ENCODE peak calls at places on chromosomes 3 and 15, in six cellular contexts. O is K562, B is body of pancreas, A is stomach, H is HCT116, C is breast epithelium. Z is an unnamed sample.

GRCh38 chr3:184568918-184569829 is 7.6 kb downstream of the EPHB3 start:
- DNase-seq in O (peak), B (peak), A (peak), H (no peak), C (peak), Z (no peak)

GRCh38 chr15:74320358-74321247 is 46.8 kb downstream of the CYP11A1 start:
- DNase-seq in O (peak), B (peak), A (peak), H (peak), C (peak), Z (peak)

GRCh38 chr3:128113817-128114794 is 9.5 kb downstream of the RUVBL1 start:
- DNase-seq in O (no peak), B (peak), A (no peak), H (no peak), C (no peak), Z (no peak)

GRCh38 chr3:121574449-121574848 is 6.7 kb downstream of the ARGFX start:
- DNase-seq in O (peak), B (peak), A (peak), H (peak), C (no peak), Z (peak)

GRCh38 chr3:101939391-101939790 is 90.1 kb downstream of the NFKBIZ start:
- DNase-seq in O (no peak), B (no peak), A (no peak), H (no peak), C (no peak), Z (no peak)

GRCh38 chr3:39126532-39127071 is 19.1 kb downstream of the TTC21A start:
- DNase-seq in O (peak), B (peak), A (no peak), H (no peak), C (peak), Z (peak)

GRCh38 chr3:156820687-156821070 is 5.5 kb upstream of the LEKR1 start:
- DNase-seq in O (no peak), B (no peak), A (no peak), H (no peak), C (no peak), Z (no peak)

GRCh38 chr15:85691350-85692240 is 103.1 kb downstream of the KLHL25 start:
- DNase-seq in O (no peak), B (no peak), A (peak), H (no peak), C (no peak), Z (no peak)

GRCh38 chr3:132210476-132211346 is 106.5 kb upstream of the ACP3 start:
- DNase-seq in O (no peak), B (peak), A (peak), H (peak), C (no peak), Z (peak)

GRCh38 chr15:27017168-27017809 is 46.3 kb downstream of the GABRG3 start:
- DNase-seq in O (peak), B (peak), A (peak), H (no peak), C (no peak), Z (peak)

GRCh38 chr3:110677506-110677905 is 394.1 kb upstream of the NECTIN3 start:
- DNase-seq in O (no peak), B (no peak), A (no peak), H (no peak), C (no peak), Z (no peak)

DNA sequence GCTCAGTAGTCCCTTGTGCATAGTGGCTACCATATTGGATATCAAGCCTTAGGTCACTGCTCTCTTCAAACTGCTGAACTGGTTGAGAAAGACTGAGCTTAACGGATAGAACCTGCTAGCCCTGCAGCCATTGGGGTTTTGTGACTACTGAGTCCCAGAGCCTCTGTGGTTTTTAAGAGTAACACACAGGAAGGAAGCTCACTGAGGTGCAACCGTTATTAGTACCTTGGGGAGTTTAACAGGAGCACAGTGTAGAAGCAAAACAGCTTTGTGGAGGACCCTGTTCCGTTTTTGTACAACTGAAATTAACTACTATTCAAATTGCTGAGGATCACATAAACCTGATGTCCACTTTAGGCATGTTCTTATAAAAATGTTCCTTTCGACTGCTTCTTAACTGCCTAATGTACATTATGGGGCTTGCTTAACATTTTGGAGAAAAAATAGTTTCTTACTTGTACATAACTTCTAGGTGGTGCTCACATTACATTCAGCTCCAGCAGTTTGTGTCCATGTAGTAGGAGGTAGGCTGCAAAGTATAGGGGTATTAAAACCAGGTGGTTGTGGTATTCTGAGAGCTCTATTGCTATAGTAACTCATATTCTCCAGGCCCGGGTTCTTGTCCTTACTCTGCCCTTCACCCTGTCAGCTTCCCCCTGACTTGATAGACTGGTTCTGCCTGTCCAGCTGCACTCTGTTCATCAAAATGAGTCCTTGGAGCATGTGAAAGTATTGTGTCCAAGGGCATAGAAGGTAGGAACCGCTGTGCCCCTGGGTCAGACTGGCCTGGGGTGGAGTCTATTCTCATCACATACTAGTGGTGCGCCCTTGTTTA is 17.3 kb downstream of the PXK start:
- DNase-seq in O (no peak), B (no peak), A (peak), H (no peak), C (peak), Z (no peak)
- TF ChIP-seq POLR2A in O (no peak), B (no peak), A (no peak), H (no peak), C (no peak), Z (no peak)

DNA sequence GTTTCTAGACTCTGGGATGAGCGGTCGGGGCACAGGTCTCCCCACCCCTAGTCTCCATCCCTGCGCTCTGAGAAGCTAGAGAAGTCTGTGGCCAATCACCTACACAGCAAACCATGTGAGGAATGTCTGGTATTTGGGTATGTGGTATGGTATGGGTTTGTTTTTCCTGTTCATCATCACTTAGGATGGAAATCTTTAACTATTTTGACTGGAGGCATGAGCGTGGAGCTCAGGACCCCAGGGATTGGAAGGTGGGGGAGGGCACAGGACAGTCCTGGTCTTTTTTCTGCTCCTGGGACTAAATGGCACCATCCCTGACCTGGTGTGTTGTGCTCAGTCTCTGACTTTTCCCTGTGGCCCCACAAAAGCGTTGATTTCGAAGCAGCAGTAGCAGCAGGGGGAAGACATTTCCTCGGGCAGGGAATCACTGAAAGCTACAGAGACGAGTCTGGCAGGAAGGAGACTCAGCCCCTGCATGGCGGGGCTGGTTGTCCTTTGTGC is 191.7 kb upstream of the TPM1 start:
- DNase-seq in O (no peak), B (no peak), A (no peak), H (no peak), C (no peak), Z (no peak)
- TF ChIP-seq POLR2A in O (no peak), B (no peak), A (no peak), H (no peak), C (no peak), Z (no peak)

GRCh38 chr3:105539897-105540296 is 173.2 kb downstream of the ALCAM start:
- DNase-seq in O (no peak), B (no peak), A (no peak), H (no peak), C (no peak), Z (no peak)

GRCh38 chr3:105542604-105543003 is 175.9 kb downstream of the ALCAM start:
- DNase-seq in O (no peak), B (no peak), A (no peak), H (no peak), C (no peak), Z (no peak)

GRCh38 chr3:105537371-105538075 is 170.8 kb downstream of the ALCAM start:
- DNase-seq in O (no peak), B (no peak), A (no peak), H (no peak), C (no peak), Z (no peak)

GRCh38 chr3:105534491-105534890 is 167.8 kb downstream of the ALCAM start:
- DNase-seq in O (no peak), B (no peak), A (no peak), H (no peak), C (no peak), Z (no peak)

GRCh38 chr3:105538483-105538882 is 171.8 kb downstream of the ALCAM start:
- DNase-seq in O (no peak), B (no peak), A (no peak), H (no peak), C (no peak), Z (no peak)
- TF ChIP-seq POLR2A in O (no peak), B (no peak), A (no peak), H (no peak), C (no peak), Z (no peak)

GRCh38 chr3:134487406-134487805 is 1.5 kb downstream of the CEP63 start:
- DNase-seq in O (no peak), B (no peak), A (no peak), H (no peak), C (no peak), Z (peak)
- TF ChIP-seq POLR2A in O (no peak), B (no peak), A (no peak), H (no peak), C (no peak), Z (no peak)

GRCh38 chr3:52469001-52469400 is 13.6 kb downstream of the NISCH start:
- DNase-seq in O (no peak), B (no peak), A (no peak), H (no peak), C (no peak), Z (no peak)
- TF ChIP-seq POLR2A in O (no peak), B (no peak), A (no peak), H (no peak), C (no peak), Z (no peak)

GRCh38 chr3:193720169-193720568 is 127.2 kb downstream of the OPA1 start:
- DNase-seq in O (no peak), B (no peak), A (no peak), H (no peak), C (no peak), Z (no peak)

GRCh38 chr3:193722566-193722965 is 129.6 kb downstream of the OPA1 start:
- DNase-seq in O (no peak), B (no peak), A (no peak), H (no peak), C (no peak), Z (no peak)

GRCh38 chr3:193714523-193715137 is 121.6 kb downstream of the OPA1 start:
- DNase-seq in O (no peak), B (no peak), A (no peak), H (no peak), C (no peak), Z (peak)

GRCh38 chr3:193716155-193716554 is 123.1 kb downstream of the OPA1 start:
- DNase-seq in O (no peak), B (no peak), A (no peak), H (no peak), C (no peak), Z (no peak)

GRCh38 chr3:193719735-193720134 is 126.7 kb downstream of the OPA1 start:
- DNase-seq in O (no peak), B (no peak), A (no peak), H (no peak), C (no peak), Z (no peak)
- TF ChIP-seq POLR2A in O (no peak), B (no peak), A (no peak), H (no peak), C (no peak), Z (no peak)

GRCh38 chr3:32781211-32781968 is 36.4 kb upstream of the TRIM71 start:
- DNase-seq in O (peak), B (peak), A (peak), H (peak), C (peak), Z (peak)
- TF ChIP-seq POLR2A in O (peak), B (no peak), A (no peak), H (no peak), C (no peak), Z (no peak)

GRCh38 chr3:124032881-124033359 is 41.0 kb upstream of the ROPN1 start:
- DNase-seq in O (peak), B (peak), A (peak), H (peak), C (peak), Z (peak)
- TF ChIP-seq POLR2A in O (no peak), B (no peak), A (no peak), H (no peak), C (no peak), Z (no peak)

GRCh38 chr3:186930143-186930638 is at the start of gene ST6GAL1:
- DNase-seq in O (peak), B (peak), A (peak), H (peak), C (peak), Z (peak)
- TF ChIP-seq POLR2A in O (peak), B (peak), A (no peak), H (peak), C (no peak), Z (no peak)